ENCODE peak calls at places on chromosomes 2 and 18, in five cellular contexts. R, X, O, W and J are unnamed samples.

GRCh38 chr2:31268344-31268743 is 34.4 kb downstream of the EHD3 start:
- DNase-seq in R (no peak), X (peak; percentile 17), O (no peak), W (no peak), J (no peak)

GRCh38 chr2:232336241-232336736 is 42.3 kb upstream of the ALPP start:
- DNase-seq in R (no peak), X (no peak), O (no peak), W (no peak), J (no peak)

GRCh38 chr2:69959425-69959824 is 2.0 kb downstream of the ASPRV1 start:
- DNase-seq in R (no peak), X (no peak), O (no peak), W (no peak), J (no peak)

GRCh38 chr2:148917431-148917830 is 42.4 kb downstream of the KIF5C start:
- DNase-seq in R (no peak), X (no peak), O (no peak), W (no peak), J (no peak)

GRCh38 chr18:75879196-75879595 is 451.7 kb upstream of the SMIM21 start:
- DNase-seq in R (no peak), X (no peak), O (no peak), W (no peak), J (no peak)

GRCh38 chr2:181131584-181131983 is 151.2 kb downstream of the UBE2E3 start:
- DNase-seq in R (no peak), X (no peak), O (no peak), W (no peak), J (no peak)

GRCh38 chr2:70282439-70282838 is 11.1 kb downstream of the SNRPG start:
- DNase-seq in R (no peak), X (no peak), O (no peak), W (no peak), J (no peak)

GRCh38 chr2:31675485-31675901 is 94.8 kb upstream of the SRD5A2 start:
- DNase-seq in R (no peak), X (peak; percentile 74), O (peak; percentile 47), W (no peak), J (no peak)

GRCh38 chr2:160695402-160696060 is 201.9 kb upstream of the RBMS1 start:
- DNase-seq in R (no peak), X (no peak), O (peak; percentile 40), W (peak; percentile 61), J (no peak)

GRCh38 chr2:179275280-179276013 is 10.8 kb upstream of the SESTD1 start:
- DNase-seq in R (no peak), X (no peak), O (no peak), W (no peak), J (peak; percentile 18)

GRCh38 chr18:64659186-64659585 is 510.3 kb upstream of the LINC00305 start:
- DNase-seq in R (peak; percentile 8), X (no peak), O (no peak), W (no peak), J (no peak)

GRCh38 chr2:236169151-236169721 is 1.1 kb upstream of the GBX2 start:
- DNase-seq in R (no peak), X (peak; percentile 67), O (no peak), W (no peak), J (no peak)

GRCh38 chr2:58535182-58535581 is 294.1 kb upstream of the FANCL start:
- DNase-seq in R (no peak), X (peak; percentile 68), O (no peak), W (no peak), J (peak; percentile 6)

GRCh38 chr2:16615687-16616615 is 49.7 kb downstream of the CYRIA start:
- DNase-seq in R (no peak), X (no peak), O (no peak), W (no peak), J (no peak)

GRCh38 chr2:76861708-76862107 is 660.5 kb downstream of the LRRTM4 start:
- DNase-seq in R (no peak), X (no peak), O (no peak), W (peak; percentile 88), J (no peak)

GRCh38 chr2:41907716-41908328 is 140.0 kb upstream of the PKDCC start:
- DNase-seq in R (no peak), X (no peak), O (peak; percentile 57), W (no peak), J (peak; percentile 44)

GRCh38 chr2:40346535-40347354 is 105.1 kb downstream of the SLC8A1 start:
- DNase-seq in R (no peak), X (no peak), O (no peak), W (no peak), J (no peak)

GRCh38 chr2:191041418-191042161 is 27.6 kb upstream of the STAT1 start:
- DNase-seq in R (no peak), X (no peak), O (peak; percentile 65), W (no peak), J (peak; percentile 69)

GRCh38 chr2:226721541-226721940 is 78.1 kb downstream of the IRS1 start:
- DNase-seq in R (no peak), X (no peak), O (no peak), W (no peak), J (peak; percentile 32)

GRCh38 chr2:133817680-133818566 is 249.7 kb upstream of the NCKAP5 start:
- DNase-seq in R (no peak), X (no peak), O (peak; percentile 97), W (no peak), J (peak; percentile 70)

GRCh38 chr18:8802031-8802679 is 96.8 kb downstream of the MTCL1 start:
- DNase-seq in R (no peak), X (peak; percentile 24), O (no peak), W (no peak), J (no peak)

GRCh38 chr2:1047485-1047884 is 96.8 kb downstream of the SNTG2 start:
- DNase-seq in R (peak; percentile 7), X (no peak), O (peak; percentile 24), W (no peak), J (no peak)

GRCh38 chr2:108417254-108417653 is 31.8 kb upstream of the GCC2 start:
- DNase-seq in R (peak; percentile 17), X (no peak), O (peak; percentile 45), W (no peak), J (no peak)

GRCh38 chr18:68024716-68025115 is 508.2 kb upstream of the DSEL start:
- DNase-seq in R (no peak), X (no peak), O (no peak), W (no peak), J (no peak)
- H2AFZ ChIP-seq in R (no peak overlapping the region), X (no peak overlapping the region), O (peak overlapping the region; percentile 22), W (no peak overlapping the region), J (no peak overlapping the region)

DNA sequence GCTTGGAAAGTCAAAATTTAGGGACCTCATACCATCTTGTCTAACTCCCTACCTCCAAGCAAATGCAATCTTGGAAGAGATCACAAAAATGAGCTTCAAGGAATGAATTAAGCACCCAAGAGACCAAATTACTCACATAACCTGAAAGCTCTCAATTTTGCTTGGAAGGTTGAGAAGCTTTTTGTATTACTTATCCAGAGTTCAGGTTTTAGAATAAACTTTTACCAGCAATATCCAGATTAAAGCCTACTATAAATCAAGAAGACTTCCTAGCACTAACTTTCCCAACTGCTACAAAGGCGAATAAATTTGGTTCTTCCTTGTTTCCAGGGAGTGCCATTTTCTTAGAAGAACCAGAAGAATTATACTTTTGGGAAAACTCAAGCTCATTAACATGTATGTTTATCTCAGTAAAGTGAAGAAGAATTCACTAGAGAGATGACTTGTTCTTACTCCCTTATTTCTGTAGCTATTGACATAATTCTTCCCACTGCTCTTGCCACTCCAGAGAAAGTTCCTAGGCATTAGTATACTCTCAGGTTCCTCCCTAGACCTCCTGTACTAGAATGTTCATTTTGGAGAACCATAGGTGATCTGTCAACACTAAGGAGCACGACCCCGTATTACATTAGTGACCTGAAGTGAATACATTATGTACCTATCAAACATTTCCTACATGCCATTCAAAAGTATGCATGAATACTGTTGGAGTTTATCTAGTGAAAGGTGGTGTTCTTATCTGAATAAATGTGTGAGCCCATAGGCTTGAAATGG is 18.0 kb upstream of the STPG4 start:
- DNase-seq in R (no peak), X (no peak), O (no peak), W (no peak), J (no peak)
- H3K79me2 ChIP-seq in R (peaks cover 81% of the 10 kb centered on the region), X (peaks cover 89% of the 10 kb centered on the region), O (peaks cover 83% of the 10 kb centered on the region), W (peaks cover 81% of the 10 kb centered on the region), J (peaks cover 81% of the 10 kb centered on the region)

DNA sequence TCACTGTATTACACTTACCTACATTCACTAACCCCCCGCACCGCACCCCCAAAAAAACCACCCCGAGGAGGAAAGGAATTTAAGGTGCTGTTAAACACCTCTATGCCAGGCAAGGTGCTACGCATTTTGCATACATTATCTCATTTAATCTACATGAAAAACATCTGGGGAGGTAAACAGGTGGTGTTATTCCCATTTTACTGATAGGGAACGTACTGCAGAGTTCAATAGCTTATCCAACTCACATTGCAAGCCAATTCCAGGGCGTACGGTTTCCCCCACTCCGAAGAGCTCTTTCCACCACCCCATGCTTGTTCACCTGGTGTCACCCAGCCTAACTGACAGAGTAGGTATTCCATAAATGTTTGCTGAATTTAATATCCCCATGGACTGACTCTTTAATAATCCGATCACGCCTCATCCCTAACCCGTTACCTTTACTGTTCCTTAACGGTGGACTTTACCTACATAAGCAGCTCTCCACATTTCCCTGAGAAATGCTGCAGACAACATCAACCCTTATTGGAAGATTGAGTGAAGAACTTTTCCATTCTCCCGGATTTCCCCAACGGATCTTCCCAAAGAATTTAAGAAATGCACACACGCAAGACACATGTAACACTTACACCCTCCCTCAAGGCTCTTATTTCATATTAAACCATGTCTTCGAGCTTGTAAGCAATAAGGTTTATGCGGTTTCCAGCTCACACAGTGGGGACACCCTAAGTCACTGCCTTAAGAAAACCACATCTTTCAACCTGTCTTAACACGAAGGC is 1.2 kb downstream of the RAPH1 start:
- DNase-seq in R (peak; percentile 41), X (peak; percentile 12), O (peak; percentile 50), W (peak; percentile 53), J (peak; percentile 26)
- TF ChIP-seq EZH2phosphoT487 in R (no peak), X (no peak), O (no peak), W (no peak), J (no peak)

GRCh38 chr2:170930132-170931109 is 1.4 kb downstream of the GORASP2 start:
- DNase-seq in R (peak; percentile 84), X (peak; percentile 44), O (peak; percentile 64), W (peak; percentile 79), J (peak; percentile 48)
- H2AFZ ChIP-seq in R (peak overlapping the region; percentile 25), X (no peak overlapping the region), O (peak overlapping the region; percentile 78), W (peak overlapping the region; percentile 18), J (peak overlapping the region; percentile 89)

GRCh38 chr2:215432759-215433594 is 2.9 kb downstream of the FN1 start:
- DNase-seq in R (no peak), X (no peak), O (peak; percentile 42), W (no peak), J (no peak)
- H3K79me2 ChIP-seq in R (no peaks in the 10 kb centered on the region), X (no peaks in the 10 kb centered on the region), O (peaks cover 13% of the 10 kb centered on the region), W (no peaks in the 10 kb centered on the region), J (peaks cover 42% of the 10 kb centered on the region)

GRCh38 chr2:223524066-223524465 is 78.1 kb downstream of the SCG2 start:
- DNase-seq in R (no peak), X (no peak), O (no peak), W (no peak), J (no peak)

GRCh38 chr2:223523541-223523940 is 78.6 kb downstream of the SCG2 start:
- DNase-seq in R (no peak), X (no peak), O (peak; percentile 50), W (no peak), J (no peak)

GRCh38 chr2:223528036-223528435 is 74.1 kb downstream of the SCG2 start:
- DNase-seq in R (no peak), X (no peak), O (peak; percentile 52), W (no peak), J (no peak)

GRCh38 chr2:223522796-223523195 is 79.4 kb downstream of the SCG2 start:
- DNase-seq in R (no peak), X (no peak), O (no peak), W (no peak), J (no peak)

GRCh38 chr2:223526106-223526505 is 76.1 kb downstream of the SCG2 start:
- DNase-seq in R (no peak), X (no peak), O (peak; percentile 30), W (no peak), J (no peak)
- TF ChIP-seq EZH2phosphoT487 in R (no peak), X (no peak), O (no peak), W (no peak), J (no peak)